ENCODE peak calls at places on chromosomes 2 and 18, in five cellular contexts. N is spleen, U is uterus, Q is omental fat pad, W is GM20000. X is an unnamed sample.

GRCh38 chr2:226431301-226431955 is 368.2 kb downstream of the IRS1 start:
- DNase-seq in N (no peak), U (no peak), Q (no peak), W (no peak), X (no peak)

GRCh38 chr2:10871978-10872377 is 39.8 kb upstream of the KCNF1 start:
- DNase-seq in N (no peak), U (no peak), Q (no peak), W (no peak), X (no peak)

GRCh38 chr2:141393214-141393545 is 737.6 kb downstream of the LRP1B start:
- DNase-seq in N (no peak), U (no peak), Q (no peak), W (no peak), X (no peak)

GRCh38 chr2:58215429-58215828 is 25.7 kb downstream of the FANCL start:
- DNase-seq in N (no peak), U (no peak), Q (no peak), W (no peak), X (no peak)

GRCh38 chr2:44766220-44766619 is 175.3 kb upstream of the SIX3 start:
- DNase-seq in N (no peak), U (no peak), Q (no peak), W (no peak), X (no peak)

GRCh38 chr18:44848931-44849330 is 168.2 kb downstream of the SETBP1 start:
- DNase-seq in N (no peak), U (no peak), Q (no peak), W (no peak), X (no peak)

GRCh38 chr2:222322241-222322640 is 23.4 kb upstream of the PAX3 start:
- DNase-seq in N (no peak), U (no peak), Q (no peak), W (no peak), X (no peak)

GRCh38 chr2:11250400-11251277 is 93.8 kb downstream of the ROCK2 start:
- DNase-seq in N (no peak), U (no peak), Q (no peak), W (no peak), X (no peak)

GRCh38 chr2:232348936-232349335 is 29.6 kb upstream of the ALPP start:
- DNase-seq in N (peak), U (no peak), Q (no peak), W (no peak), X (peak)

GRCh38 chr2:84925336-84925723 is 19.9 kb downstream of the TMSB10 start:
- DNase-seq in N (peak), U (no peak), Q (no peak), W (no peak), X (no peak)

GRCh38 chr18:60100805-60101204 is 201.0 kb downstream of the PMAIP1 start:
- DNase-seq in N (no peak), U (no peak), Q (no peak), W (no peak), X (no peak)

GRCh38 chr2:112691761-112692370 is 29.0 kb upstream of the NT5DC4 start:
- DNase-seq in N (no peak), U (no peak), Q (no peak), W (no peak), X (no peak)

GRCh38 chr2:230925443-230925878 is 419 bp upstream of the GPR55 start:
- DNase-seq in N (peak), U (no peak), Q (no peak), W (peak), X (no peak)

GRCh38 chr2:137659616-137660015 is 304.7 kb upstream of the HNMT start:
- DNase-seq in N (no peak), U (no peak), Q (no peak), W (no peak), X (peak)

GRCh38 chr2:215171151-215171550 is 32.7 kb upstream of the ABCA12 start:
- DNase-seq in N (no peak), U (no peak), Q (no peak), W (peak), X (no peak)

GRCh38 chr2:174643356-174643755 is 45.8 kb upstream of the WIPF1 start:
- DNase-seq in N (no peak), U (no peak), Q (no peak), W (no peak), X (no peak)

GRCh38 chr2:113370478-113371091 is 66.9 kb upstream of the ZNG1B start:
- DNase-seq in N (no peak), U (peak), Q (no peak), W (peak), X (peak)

GRCh38 chr2:192390401-192390800 is 195.7 kb upstream of the TMEFF2 start:
- DNase-seq in N (no peak), U (no peak), Q (no peak), W (no peak), X (no peak)

GRCh38 chr18:49901862-49902340 is 88.6 kb upstream of the ACAA2 start:
- DNase-seq in N (no peak), U (no peak), Q (no peak), W (no peak), X (no peak)

GRCh38 chr18:33745396-33745795 is 167.4 kb downstream of the ASXL3 start:
- DNase-seq in N (no peak), U (no peak), Q (no peak), W (no peak), X (no peak)

GRCh38 chr2:45890819-45891218 is 239.3 kb downstream of the PRKCE start:
- DNase-seq in N (no peak), U (no peak), Q (no peak), W (no peak), X (no peak)

GRCh38 chr2:48940606-48941005 is 185.1 kb upstream of the LHCGR start:
- DNase-seq in N (no peak), U (no peak), Q (no peak), W (no peak), X (no peak)

GRCh38 chr18:62407660-62408059 is 82.5 kb downstream of the TNFRSF11A start:
- DNase-seq in N (no peak), U (no peak), Q (no peak), W (no peak), X (no peak)

GRCh38 chr2:42195559-42195958 is 26.4 kb downstream of the EML4 start:
- DNase-seq in N (no peak), U (no peak), Q (no peak), W (no peak), X (no peak)

GRCh38 chr2:28530785-28531184 is 34.9 kb downstream of the PLB1 start:
- DNase-seq in N (no peak), U (no peak), Q (no peak), W (no peak), X (no peak)

GRCh38 chr2:148965596-148966431 is 72.7 kb upstream of the LYPD6B start:
- DNase-seq in N (no peak), U (no peak), Q (no peak), W (no peak), X (no peak)

GRCh38 chr2:148967056-148967455 is 71.4 kb upstream of the LYPD6B start:
- DNase-seq in N (no peak), U (no peak), Q (no peak), W (no peak), X (no peak)

GRCh38 chr2:148966432-148966758 is 72.1 kb upstream of the LYPD6B start:
- DNase-seq in N (no peak), U (no peak), Q (no peak), W (no peak), X (no peak)

GRCh38 chr2:148968776-148969175 is 69.7 kb upstream of the LYPD6B start:
- DNase-seq in N (no peak), U (no peak), Q (no peak), W (no peak), X (no peak)

GRCh38 chr2:148967484-148967883 is 71.0 kb upstream of the LYPD6B start:
- DNase-seq in N (no peak), U (no peak), Q (no peak), W (no peak), X (no peak)
- TF ChIP-seq CTCF in N (no peak), U (no peak), Q (no peak), W (no peak), X (no peak)

GRCh38 chr2:20562540-20563225 is 88.2 kb downstream of the HS1BP3 start:
- DNase-seq in N (no peak), U (peak), Q (no peak), W (no peak), X (no peak)
- TF ChIP-seq CTCF in N (no peak), U (no peak), Q (no peak), W (no peak), X (no peak)

GRCh38 chr18:37582306-37582705 is 16.7 kb upstream of the CELF4 start:
- DNase-seq in N (no peak), U (no peak), Q (no peak), W (no peak), X (no peak)

GRCh38 chr18:37588289-37588688 is 22.7 kb upstream of the CELF4 start:
- DNase-seq in N (no peak), U (no peak), Q (no peak), W (no peak), X (no peak)

GRCh38 chr18:37584217-37584616 is 18.6 kb upstream of the CELF4 start:
- DNase-seq in N (no peak), U (no peak), Q (no peak), W (no peak), X (no peak)

GRCh38 chr18:37586641-37587225 is 21.1 kb upstream of the CELF4 start:
- DNase-seq in N (peak), U (no peak), Q (no peak), W (no peak), X (no peak)

DNA sequence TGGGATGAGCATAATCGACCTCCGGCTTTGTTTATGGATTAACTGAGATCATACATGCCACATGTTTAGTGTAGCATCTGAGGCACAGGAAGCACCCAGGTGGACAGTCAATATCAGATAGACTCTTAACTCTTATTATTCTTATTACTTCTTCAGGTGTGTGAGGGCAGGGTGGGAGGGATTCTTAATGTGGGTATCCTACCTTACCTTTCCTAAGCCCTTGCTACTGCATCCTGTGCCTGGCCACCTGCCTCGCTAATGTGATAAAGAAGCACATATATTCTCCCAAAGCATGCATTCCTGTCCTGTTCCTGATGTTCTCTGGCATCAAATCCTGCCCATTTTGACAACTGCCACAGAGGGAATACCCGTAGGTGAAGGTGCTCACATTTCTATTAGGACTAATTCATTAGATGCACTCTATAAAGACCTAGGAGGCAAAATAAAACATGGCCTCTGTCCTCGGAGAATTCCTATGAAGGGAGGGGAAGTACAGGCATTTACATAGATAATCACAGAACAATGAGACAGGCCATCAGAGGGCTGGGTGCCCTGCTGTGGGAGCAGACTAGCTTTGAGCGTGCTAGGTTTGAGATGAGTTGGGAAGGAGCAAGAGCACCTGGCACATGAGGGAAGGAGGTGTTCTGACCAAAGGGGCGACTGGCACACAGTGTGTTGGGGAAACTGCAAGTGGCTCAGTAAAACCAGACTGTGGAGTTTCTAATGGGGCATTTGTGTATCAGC is 19.5 kb upstream of the CELF4 start:
- DNase-seq in N (no peak), U (no peak), Q (no peak), W (no peak), X (no peak)
- TF ChIP-seq CTCF in N (no peak), U (no peak), Q (no peak), W (no peak), X (no peak)

GRCh38 chr2:24857741-24858140 is 62.3 kb downstream of the ADCY3 start:
- DNase-seq in N (peak), U (no peak), Q (no peak), W (no peak), X (no peak)

GRCh38 chr2:24861500-24861899 is 58.5 kb downstream of the ADCY3 start:
- DNase-seq in N (peak), U (no peak), Q (no peak), W (no peak), X (no peak)

GRCh38 chr2:24858996-24859395 is 61.0 kb downstream of the ADCY3 start:
- DNase-seq in N (peak), U (no peak), Q (no peak), W (no peak), X (no peak)

GRCh38 chr2:24859968-24860600 is 60.0 kb downstream of the ADCY3 start:
- DNase-seq in N (peak), U (no peak), Q (no peak), W (no peak), X (no peak)

GRCh38 chr2:24860631-24861030 is 59.4 kb downstream of the ADCY3 start:
- DNase-seq in N (peak), U (no peak), Q (no peak), W (no peak), X (no peak)
- TF ChIP-seq CTCF in N (no peak), U (no peak), Q (no peak), W (no peak), X (no peak)

GRCh38 chr2:96138146-96139145 is at the start of gene ASTL:
- DNase-seq in N (peak), U (no peak), Q (no peak), W (peak), X (peak)
- TF ChIP-seq CTCF in N (peak), U (peak), Q (no peak), W (peak), X (peak)

GRCh38 chr18:4181882-4182568 is 273.1 kb downstream of the DLGAP1 start:
- DNase-seq in N (no peak), U (no peak), Q (no peak), W (no peak), X (no peak)
- TF ChIP-seq CTCF in N (no peak), U (no peak), Q (no peak), W (no peak), X (no peak)

DNA sequence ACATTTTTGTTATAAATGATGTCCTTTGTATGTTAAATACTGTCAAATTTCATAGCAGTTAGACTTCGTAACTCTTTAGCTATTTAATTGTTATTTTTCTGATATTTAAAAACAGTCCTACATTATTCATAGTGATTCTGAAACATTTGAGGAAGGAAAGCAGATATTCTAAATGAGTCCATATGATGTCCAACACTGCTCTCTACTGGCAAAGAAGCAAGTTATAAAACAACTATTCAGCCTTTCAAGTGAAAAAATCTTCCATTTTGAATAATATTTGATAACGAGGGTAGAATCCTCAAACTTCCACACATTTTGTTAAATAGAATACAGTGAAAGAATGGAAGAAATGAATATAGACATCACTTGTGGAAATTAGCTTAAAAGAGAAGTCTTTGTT is 220.8 kb downstream of the GULP1 start:
- DNase-seq in N (no peak), U (no peak), Q (no peak), W (peak), X (no peak)
- TF ChIP-seq CTCF in N (no peak), U (peak), Q (no peak), W (no peak), X (no peak)

DNA sequence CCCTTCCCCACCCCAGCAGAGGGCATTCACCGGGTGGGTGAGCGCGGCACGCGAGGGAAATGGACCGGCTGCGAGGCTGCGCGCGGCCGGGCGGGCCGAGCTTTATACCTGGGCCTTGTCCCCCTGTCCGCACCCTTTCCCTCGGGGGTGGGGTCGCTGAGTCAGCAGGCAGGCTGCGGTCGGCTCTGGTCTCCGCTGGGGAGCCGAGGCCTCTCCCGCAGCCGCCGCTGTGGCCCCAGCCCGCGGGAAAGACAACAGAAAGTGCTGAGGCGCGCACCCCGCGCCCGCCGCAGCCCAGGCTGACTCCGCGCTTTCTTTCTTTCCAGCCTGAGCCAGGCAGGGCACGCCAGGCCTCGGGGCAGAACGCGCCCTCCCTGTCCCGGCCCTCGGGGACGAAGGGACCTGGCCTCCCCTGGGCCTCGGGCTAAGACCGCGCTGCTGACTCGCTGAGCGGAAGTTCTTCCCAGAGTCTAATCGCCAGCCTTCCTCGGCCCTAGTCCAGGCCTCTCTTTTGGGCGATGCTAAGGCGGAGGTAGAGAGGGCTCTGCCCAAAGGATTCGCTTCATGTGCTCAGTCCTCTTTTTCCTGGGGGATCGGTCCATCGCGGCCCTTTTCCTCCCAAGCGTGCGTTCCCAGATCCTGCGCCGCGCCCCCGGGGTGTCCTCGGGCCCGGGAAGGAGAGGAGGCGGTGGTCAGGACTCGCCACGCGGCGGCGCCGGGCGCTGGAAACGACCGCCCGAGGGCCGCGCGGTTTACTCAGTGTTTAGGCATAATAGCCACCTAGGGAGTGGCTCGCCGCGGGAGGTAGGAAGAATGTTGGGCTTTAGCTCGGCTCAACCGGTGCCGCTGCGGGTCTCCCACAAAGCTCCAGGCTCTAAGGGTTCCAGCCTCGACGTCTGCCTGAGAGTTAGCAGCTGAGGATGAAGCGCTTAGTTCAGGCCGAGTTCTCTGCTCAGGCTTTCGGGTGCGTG is at the start of gene CRYBA2:
- DNase-seq in N (no peak), U (no peak), Q (no peak), W (peak), X (peak)
- TF ChIP-seq CTCF in N (no peak), U (no peak), Q (no peak), W (no peak), X (no peak)

DNA sequence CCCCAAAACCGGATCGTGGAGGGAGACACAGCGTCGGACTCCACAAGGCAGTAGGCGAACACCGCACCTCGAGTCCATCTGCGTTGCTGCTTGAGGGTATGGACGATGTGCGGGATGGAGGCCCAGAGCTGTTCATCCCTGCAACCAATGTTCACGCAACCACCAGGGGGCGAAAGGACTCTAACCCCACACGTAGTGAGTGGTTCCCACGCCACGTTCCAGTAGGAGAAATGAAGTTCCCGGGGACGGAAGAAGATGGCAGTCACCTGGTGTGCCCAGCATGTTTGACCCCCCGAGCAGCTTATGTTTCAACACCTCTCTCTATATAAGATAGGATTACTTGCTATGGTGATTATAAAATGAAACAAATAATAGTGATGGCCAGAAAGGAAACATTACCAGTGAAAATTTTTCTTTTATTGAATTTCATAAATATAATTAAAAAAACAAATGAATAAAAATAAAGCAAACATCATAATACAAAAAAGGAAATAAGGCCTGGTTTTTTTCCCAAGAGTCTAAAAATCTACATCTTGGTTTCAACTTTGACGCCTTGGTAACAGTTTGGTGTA is 184.3 kb downstream of the SH3BP4 start:
- DNase-seq in N (no peak), U (peak), Q (peak), W (peak), X (peak)
- TF ChIP-seq CTCF in N (peak), U (peak), Q (no peak), W (peak), X (peak)

GRCh38 chr2:13046557-13047165 is 329.9 kb downstream of the TRIB2 start:
- DNase-seq in N (no peak), U (no peak), Q (no peak), W (no peak), X (no peak)
- TF ChIP-seq CTCF in N (no peak), U (no peak), Q (no peak), W (no peak), X (no peak)